ENCODE peak calls at places on chromosomes 16 and 17, in four cellular contexts. W is CD4-positive, alpha-beta T cell; Y is ascending aorta; I is Calu3. R is an unnamed sample.

GRCh38 chr16:75238132-75238852 is 13.1 kb downstream of the BCAR1 start:
- DNase-seq in W (no peak), Y (peak; percentile 67), I (no peak), R (no peak)

GRCh38 chr16:83953796-83954576 is 946 bp downstream of the OSGIN1 start:
- DNase-seq in W (no peak), Y (no peak), I (peak; percentile 48), R (no peak)

GRCh38 chr17:27810902-27811557 is 10.7 kb upstream of the NOS2 start:
- DNase-seq in W (no peak), Y (no peak), I (no peak), R (no peak)

GRCh38 chr17:29664743-29665479 is 42.2 kb upstream of the CORO6 start:
- DNase-seq in W (no peak), Y (no peak), I (peak; percentile 8), R (no peak)

GRCh38 chr16:79278506-79278905 is 322.0 kb downstream of the MAF start:
- DNase-seq in W (peak; percentile 65), Y (no peak), I (no peak), R (peak; percentile 50)

GRCh38 chr17:7266784-7267183 is 4.5 kb upstream of the CLDN7 start:
- DNase-seq in W (no peak), Y (no peak), I (no peak), R (no peak)

GRCh38 chr17:28216032-28216431 is 103.0 kb upstream of the TMEM97 start:
- DNase-seq in W (no peak), Y (no peak), I (no peak), R (no peak)

GRCh38 chr17:40912506-40913220 is 24.8 kb downstream of the KRT23 start:
- DNase-seq in W (no peak), Y (no peak), I (no peak), R (no peak)

GRCh38 chr17:16150251-16150859 is 65.0 kb downstream of the NCOR1 start:
- DNase-seq in W (no peak), Y (no peak), I (no peak), R (no peak)

GRCh38 chr16:65285128-65286120 is 163.6 kb upstream of the CDH11 start:
- DNase-seq in W (no peak), Y (no peak), I (no peak), R (no peak)

GRCh38 chr17:76274559-76274956 is 9.4 kb downstream of the UBALD2 start:
- DNase-seq in W (no peak), Y (no peak), I (no peak), R (no peak)

R was measured in activated T-helper 9 cell treated with anti-CD3 and anti-CD28 coated beads, Interleukin-2, amount 50 U/mL, for 16 hours.